ENCODE peak calls at places on chromosomes 4 and X, in ten cellular contexts. Z is mucosa of descending colon, G is heart right ventricle, D is transverse colon, I is suprapubic skin, H is psoas muscle, T is lower lobe of right lung, P is pancreas, J is upper lobe of right lung, O is GM23248. M is an unnamed sample. For H3K36me3 and H3K4me1, the result is how much of the 10 kb centered on the place peaks cover.

GRCh38 chr4:161314371-161314770 is 849.4 kb downstream of the FSTL5 start:
- DNase-seq in Z (no peak), I (no peak), G (no peak), T (no peak), D (no peak), H (no peak), O (no peak), P (no peak), J (no peak), M (no peak)

GRCh38 chr4:182307746-182308145 is 64.5 kb downstream of the TENM3 start:
- DNase-seq in P (no peak), J (no peak), I (no peak), T (no peak), O (peak), H (no peak), G (no peak), D (no peak), Z (no peak), M (no peak)

GRCh38 chr4:41256131-41256739 is 493 bp upstream of the UCHL1 start:
- DNase-seq in O (peak), T (no peak), D (no peak), P (no peak), H (no peak), G (no peak), Z (no peak), I (no peak), J (no peak), M (no peak)

GRCh38 chr4:120869511-120870278 is 52.8 kb downstream of the PRDM5 start:
- DNase-seq in T (no peak), J (no peak), Z (no peak), D (no peak), G (no peak), I (no peak), O (peak), P (no peak), H (no peak), M (no peak)

GRCh38 chr4:120720354-120720753 is 202.2 kb downstream of the PRDM5 start:
- DNase-seq in T (no peak), G (no peak), O (no peak), I (no peak), P (no peak), J (no peak), D (no peak), Z (no peak), H (no peak), M (no peak)

GRCh38 chrX:138191998-138192397 is 519.5 kb downstream of the FGF13 start:
- DNase-seq in H (no peak), I (no peak), O (peak), Z (no peak), T (no peak), D (no peak), G (peak), P (no peak), J (no peak), M (no peak)

GRCh38 chr4:24488399-24489164 is 95.8 kb downstream of the DHX15 start:
- DNase-seq in T (peak), G (peak), Z (peak), D (peak), H (peak), O (peak), I (peak), J (peak), P (peak), M (peak)

GRCh38 chr4:42673084-42673429 is 16.2 kb upstream of the ATP8A1 start:
- DNase-seq in T (peak), P (no peak), H (peak), J (peak), O (peak), I (no peak), G (peak), Z (no peak), D (no peak), M (peak)

GRCh38 chr4:6342530-6343293 is 73.1 kb downstream of the WFS1 start:
- DNase-seq in Z (no peak), J (no peak), T (peak), G (peak), H (peak), O (peak), I (no peak), D (no peak), P (no peak), M (peak)

GRCh38 chr4:70844180-70844579 is 4.5 kb upstream of the GRSF1 start:
- DNase-seq in I (no peak), T (no peak), J (no peak), G (no peak), O (no peak), P (no peak), Z (no peak), H (no peak), D (no peak), M (no peak)

GRCh38 chr4:56316011-56316650 is 71.2 kb downstream of the AASDH start:
- DNase-seq in I (no peak), J (no peak), H (no peak), P (no peak), Z (no peak), T (no peak), O (no peak), G (no peak), D (no peak), M (no peak)
- H3K36me3 ChIP-seq in I (under half), J (under half), H (under half), P (under half), Z (under half), T (under half), O (under half), G (under half), D (under half), M (under half)

DNA sequence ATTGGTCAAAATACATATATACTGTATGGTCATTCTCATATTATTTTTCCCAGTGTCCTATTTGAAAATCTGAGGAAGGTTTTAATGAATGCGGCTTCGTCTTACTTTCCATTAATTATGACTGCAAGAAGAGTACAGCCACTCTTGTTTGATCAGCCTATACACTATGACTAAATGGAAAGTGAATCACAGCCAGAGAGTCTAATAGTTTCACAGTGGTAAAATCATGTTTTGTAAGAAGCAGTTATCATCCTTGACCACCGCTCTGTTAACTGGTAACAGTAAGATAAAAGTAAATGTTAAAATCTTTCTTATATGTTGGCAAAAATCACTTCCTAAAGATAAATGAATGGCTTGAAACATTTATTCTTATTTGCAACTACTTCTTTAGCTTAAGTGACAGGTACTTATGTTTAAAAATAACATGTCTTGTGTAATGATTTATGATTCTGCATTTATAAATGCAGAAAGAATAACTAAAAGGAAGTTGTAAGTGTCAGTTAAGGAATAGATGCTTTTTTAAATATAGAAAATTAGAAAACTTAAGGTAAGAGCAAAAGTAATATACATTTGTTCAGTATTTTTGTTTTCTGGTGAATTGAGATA is 13.3 kb downstream of the GALNT7 start:
- DNase-seq in T (no peak), H (no peak), O (peak), P (no peak), J (no peak), I (no peak), Z (no peak), D (no peak), G (no peak), M (no peak)
- H3K4me1 ChIP-seq in T (under half), H (under half), O (under half), P (half or more), J (under half), I (under half), Z (under half), D (under half), G (under half), M (under half)

GRCh38 chrX:40065291-40066046 is 32.3 kb downstream of the BCOR start:
- DNase-seq in Z (no peak), P (no peak), J (peak), I (peak), G (no peak), H (no peak), D (no peak), T (no peak), O (no peak), M (no peak)
- H3K36me3 ChIP-seq in Z (under half), P (under half), J (under half), I (under half), G (under half), H (under half), D (under half), T (half or more), O (under half), M (under half)

GRCh38 chr4:10115271-10115656 is 1.3 kb downstream of the WDR1 start:
- DNase-seq in Z (no peak), J (no peak), H (no peak), T (no peak), D (peak), I (no peak), P (no peak), O (peak), G (no peak), M (no peak)
- H3K4me1 ChIP-seq in Z (under half), J (half or more), H (half or more), T (half or more), D (half or more), I (half or more), P (under half), O (under half), G (under half), M (half or more)

DNA sequence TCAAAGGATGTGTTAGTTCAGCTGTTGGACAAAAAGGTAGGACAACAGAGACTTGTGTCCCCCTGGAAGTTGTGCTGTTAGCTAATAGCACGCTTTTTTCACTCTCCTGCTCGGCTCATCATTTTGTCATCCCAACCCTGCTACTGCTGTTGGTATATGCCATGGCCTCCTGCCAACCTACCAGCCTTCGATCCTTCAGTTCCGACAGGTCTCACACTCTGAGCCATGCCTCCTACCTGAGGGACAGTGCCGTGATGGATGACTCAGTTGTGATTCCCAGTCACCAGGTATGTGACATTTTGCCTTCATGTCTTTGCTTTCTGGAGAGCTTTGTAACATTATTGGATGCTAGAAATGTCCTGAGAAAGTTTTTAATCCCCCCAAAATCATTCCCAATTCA is 268.1 kb downstream of the ANK2 start:
- DNase-seq in Z (no peak), D (no peak), G (no peak), P (no peak), J (no peak), H (no peak), O (no peak), T (no peak), I (no peak), M (no peak)
- H3K36me3 ChIP-seq in Z (under half), D (under half), G (under half), P (under half), J (under half), H (half or more), O (under half), T (under half), I (under half), M (under half)